ENCODE peak calls at places on chromosomes 13 and 19, in four cellular contexts. One of them, this sample, is unnamed.

GRCh38 chr19:7866399-7867091 is 7.6 kb downstream of the PRR36 start:
- DNase-seq in H1: no peak
- DNase-seq in OCI-LY7: no peak
- DNase-seq in H9: no peak
- DNase-seq in this sample: no peak

GRCh38 chr13:114124486-114124885 is 7.9 kb downstream of the RASA3 start:
- DNase-seq in H1: no peak
- DNase-seq in OCI-LY7: no peak
- DNase-seq in H9: no peak
- DNase-seq in this sample: no peak

GRCh38 chr13:84655677-84656076 is 773.4 kb upstream of the SLITRK1 start:
- DNase-seq in H1: no peak
- DNase-seq in OCI-LY7: no peak
- DNase-seq in H9: no peak
- DNase-seq in this sample: peak; percentile 22

GRCh38 chr19:47713046-47714021 is at the start of gene EHD2:
- DNase-seq in H1: no peak
- DNase-seq in OCI-LY7: no peak
- DNase-seq in H9: peak; percentile 64
- DNase-seq in this sample: peak; percentile 78

GRCh38 chr19:50184196-50184595 is 19.2 kb upstream of the MYH14 start:
- DNase-seq in H1: no peak
- DNase-seq in OCI-LY7: no peak
- DNase-seq in H9: no peak
- DNase-seq in this sample: no peak

GRCh38 chr13:94956407-94957110 is 244.2 kb upstream of the SOX21 start:
- DNase-seq in H1: no peak
- DNase-seq in OCI-LY7: no peak
- DNase-seq in H9: no peak
- DNase-seq in this sample: no peak

GRCh38 chr13:114064516-114065140 is 67.8 kb downstream of the RASA3 start:
- DNase-seq in H1: no peak
- DNase-seq in OCI-LY7: no peak
- DNase-seq in H9: no peak
- DNase-seq in this sample: no peak

GRCh38 chr19:34109596-34109995 is 62.7 kb upstream of the LSM14A start:
- DNase-seq in H1: no peak
- DNase-seq in OCI-LY7: no peak
- DNase-seq in H9: no peak
- DNase-seq in this sample: no peak

GRCh38 chr19:28429356-28429755 is 783.6 kb downstream of the UQCRFS1 start:
- DNase-seq in H1: no peak
- DNase-seq in OCI-LY7: peak; percentile 90
- DNase-seq in H9: no peak
- DNase-seq in this sample: no peak

GRCh38 chr13:101942535-101943157 is 459.2 kb downstream of the FGF14 start:
- DNase-seq in H1: no peak
- DNase-seq in OCI-LY7: no peak
- DNase-seq in H9: no peak
- DNase-seq in this sample: no peak

GRCh38 chr19:46731007-46731501 is 14.1 kb upstream of the PRKD2 start:
- DNase-seq in H1: no peak
- DNase-seq in OCI-LY7: no peak
- DNase-seq in H9: no peak
- DNase-seq in this sample: no peak

GRCh38 chr19:18894254-18895037 is 1.5 kb downstream of the CERS1 start:
- DNase-seq in H1: no peak
- DNase-seq in OCI-LY7: no peak
- DNase-seq in H9: peak; percentile 62
- DNase-seq in this sample: peak; percentile 68

DNA sequence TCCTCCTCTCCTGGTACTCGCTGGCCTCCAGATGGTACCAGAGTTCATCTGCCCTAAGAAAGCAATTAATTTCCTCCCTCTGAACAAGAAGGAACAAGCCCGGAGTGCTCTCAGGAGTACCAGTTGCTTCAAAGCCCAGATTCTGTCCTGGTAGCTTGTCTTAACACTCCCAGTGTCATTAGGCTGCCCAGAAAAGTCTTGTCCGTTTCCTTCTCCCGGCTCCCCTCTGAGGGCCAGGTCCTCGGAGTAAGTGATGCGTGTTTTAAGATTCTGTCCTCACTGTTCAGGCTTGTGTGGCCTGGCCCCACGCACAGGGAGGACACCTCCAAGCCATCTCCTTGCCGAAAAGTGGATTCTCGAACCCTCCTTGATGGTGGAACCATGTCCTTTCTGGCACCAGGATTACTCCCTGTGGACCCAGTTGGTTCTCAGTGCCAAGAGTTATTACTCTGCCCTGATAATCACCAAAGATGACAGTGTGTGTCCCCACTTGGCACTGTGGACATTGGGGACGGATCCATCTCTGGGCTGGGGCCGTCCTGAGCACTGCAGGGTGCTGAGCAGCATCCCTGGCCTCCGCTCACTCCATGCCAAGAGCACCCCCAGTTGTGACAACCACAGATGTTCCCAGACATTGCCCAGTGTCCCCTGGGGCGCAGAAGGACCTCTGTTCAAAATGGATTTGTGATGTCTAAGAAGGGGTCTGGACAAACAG is 52.5 kb downstream of the RFX2 start:
- DNase-seq in H1: no peak
- DNase-seq in OCI-LY7: no peak
- DNase-seq in H9: no peak
- DNase-seq in this sample: no peak
- H3K4me1 ChIP-seq in H1: no peaks in the 10 kb centered on the region
- H3K4me1 ChIP-seq in OCI-LY7: no peaks in the 10 kb centered on the region
- H3K4me1 ChIP-seq in H9: no peaks in the 10 kb centered on the region
- H3K4me1 ChIP-seq in this sample: no peaks in the 10 kb centered on the region

DNA sequence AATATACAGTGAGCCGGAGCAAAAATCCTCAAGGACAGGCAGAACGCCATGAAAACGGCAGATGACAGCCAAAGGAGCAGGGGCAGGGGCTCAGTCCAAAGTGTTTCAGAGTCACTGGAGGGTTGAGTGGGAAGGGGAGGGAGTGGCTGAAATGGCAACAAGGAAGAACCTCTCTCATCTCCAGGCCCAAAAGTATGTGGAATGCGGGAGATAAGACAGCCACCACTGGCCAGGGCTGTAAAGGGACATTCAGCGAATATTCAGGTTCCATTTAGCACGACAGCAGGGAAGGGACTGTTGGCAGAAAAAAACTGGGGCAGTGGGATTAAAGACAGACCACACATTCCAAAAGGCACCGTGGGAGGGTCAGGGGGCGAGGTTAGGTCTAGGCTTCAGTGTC is 48.4 kb downstream of the USPL1 start:
- DNase-seq in H1: no peak
- DNase-seq in OCI-LY7: no peak
- DNase-seq in H9: no peak
- DNase-seq in this sample: peak; percentile 39
- H2AFZ ChIP-seq in H1: peak overlapping the region; percentile 9
- H2AFZ ChIP-seq in OCI-LY7: no peak overlapping the region
- H2AFZ ChIP-seq in H9: no peak overlapping the region
- H2AFZ ChIP-seq in this sample: peak overlapping the region; percentile 47

DNA sequence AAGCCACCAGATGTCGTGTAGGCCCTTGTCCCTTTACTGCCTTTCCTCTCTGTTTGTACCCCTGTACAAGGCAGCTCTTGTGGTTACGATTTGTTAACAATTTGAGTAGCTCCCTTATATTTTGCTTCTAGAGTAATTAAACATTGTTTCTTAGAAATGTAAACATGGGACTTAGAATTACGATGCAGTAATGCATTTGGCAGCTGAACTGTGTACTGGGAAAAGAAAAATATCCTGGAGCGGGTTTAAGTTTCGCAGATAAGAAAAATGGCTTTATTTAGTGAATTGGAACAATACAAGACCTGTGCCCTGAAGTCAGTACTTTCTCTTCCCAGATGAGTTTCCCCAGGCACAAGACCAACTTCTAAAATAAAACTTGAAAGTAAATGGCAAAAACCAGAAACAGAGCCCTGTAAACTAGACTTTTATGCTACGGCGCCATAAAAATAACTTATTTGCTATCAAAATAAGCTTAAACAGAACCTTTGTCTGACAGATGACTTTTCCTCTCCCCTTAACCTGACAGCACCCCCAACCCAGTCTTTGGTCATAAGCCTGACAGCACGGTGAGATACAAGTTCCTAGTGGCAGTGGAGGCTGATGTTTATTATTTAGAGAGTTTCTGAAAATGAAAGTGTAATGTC is 63.0 kb downstream of the LRCH1 start:
- DNase-seq in H1: no peak
- DNase-seq in OCI-LY7: no peak
- DNase-seq in H9: no peak
- DNase-seq in this sample: no peak
- H3K4me1 ChIP-seq in H1: peaks cover 15% of the 10 kb centered on the region
- H3K4me1 ChIP-seq in OCI-LY7: peaks cover 44% of the 10 kb centered on the region
- H3K4me1 ChIP-seq in H9: peaks cover 8% of the 10 kb centered on the region
- H3K4me1 ChIP-seq in this sample: peaks cover 23% of the 10 kb centered on the region

DNA sequence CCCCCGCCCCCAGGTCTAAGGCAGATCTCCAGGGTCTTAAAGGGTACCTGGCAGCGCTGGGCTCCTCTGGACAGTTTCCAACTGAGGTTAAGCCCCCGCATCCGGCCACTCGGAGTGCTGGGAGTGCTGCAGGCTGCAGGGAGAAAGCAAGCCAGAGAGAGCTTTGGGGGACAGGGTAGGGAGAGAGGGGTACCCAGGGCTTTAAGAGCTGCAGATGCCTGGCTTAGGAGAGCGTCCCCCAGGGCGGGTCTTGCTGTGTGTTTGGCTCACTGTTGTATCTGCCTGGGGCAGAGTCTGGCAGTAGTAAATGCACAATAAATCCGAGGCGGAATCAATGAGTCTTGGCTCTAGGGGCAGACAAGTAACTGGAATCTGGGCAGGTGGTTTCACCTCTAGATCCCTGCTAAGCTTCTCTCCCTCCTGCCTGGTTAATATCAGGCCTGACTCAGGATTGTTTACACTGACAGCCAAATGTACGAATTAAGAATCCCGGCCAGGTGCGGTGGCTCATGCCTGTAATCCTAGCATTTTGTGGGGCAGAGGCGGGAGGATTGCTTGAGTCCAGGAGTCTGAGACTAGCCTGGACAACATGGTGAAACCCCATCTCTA is 798 bp upstream of the COX6B2 start:
- DNase-seq in H1: no peak
- DNase-seq in OCI-LY7: no peak
- DNase-seq in H9: no peak
- DNase-seq in this sample: peak; percentile 77
- H2AFZ ChIP-seq in H1: no peak overlapping the region
- H2AFZ ChIP-seq in OCI-LY7: no peak overlapping the region
- H2AFZ ChIP-seq in H9: no peak overlapping the region
- H2AFZ ChIP-seq in this sample: peak overlapping the region; percentile 85

GRCh38 chr19:13615890-13616289 is 109.6 kb upstream of the CACNA1A start:
- DNase-seq in H1: no peak
- DNase-seq in OCI-LY7: no peak
- DNase-seq in H9: no peak
- DNase-seq in this sample: no peak
- H3K4me1 ChIP-seq in H1: no peaks in the 10 kb centered on the region
- H3K4me1 ChIP-seq in OCI-LY7: no peaks in the 10 kb centered on the region
- H3K4me1 ChIP-seq in H9: no peaks in the 10 kb centered on the region
- H3K4me1 ChIP-seq in this sample: no peaks in the 10 kb centered on the region

DNA sequence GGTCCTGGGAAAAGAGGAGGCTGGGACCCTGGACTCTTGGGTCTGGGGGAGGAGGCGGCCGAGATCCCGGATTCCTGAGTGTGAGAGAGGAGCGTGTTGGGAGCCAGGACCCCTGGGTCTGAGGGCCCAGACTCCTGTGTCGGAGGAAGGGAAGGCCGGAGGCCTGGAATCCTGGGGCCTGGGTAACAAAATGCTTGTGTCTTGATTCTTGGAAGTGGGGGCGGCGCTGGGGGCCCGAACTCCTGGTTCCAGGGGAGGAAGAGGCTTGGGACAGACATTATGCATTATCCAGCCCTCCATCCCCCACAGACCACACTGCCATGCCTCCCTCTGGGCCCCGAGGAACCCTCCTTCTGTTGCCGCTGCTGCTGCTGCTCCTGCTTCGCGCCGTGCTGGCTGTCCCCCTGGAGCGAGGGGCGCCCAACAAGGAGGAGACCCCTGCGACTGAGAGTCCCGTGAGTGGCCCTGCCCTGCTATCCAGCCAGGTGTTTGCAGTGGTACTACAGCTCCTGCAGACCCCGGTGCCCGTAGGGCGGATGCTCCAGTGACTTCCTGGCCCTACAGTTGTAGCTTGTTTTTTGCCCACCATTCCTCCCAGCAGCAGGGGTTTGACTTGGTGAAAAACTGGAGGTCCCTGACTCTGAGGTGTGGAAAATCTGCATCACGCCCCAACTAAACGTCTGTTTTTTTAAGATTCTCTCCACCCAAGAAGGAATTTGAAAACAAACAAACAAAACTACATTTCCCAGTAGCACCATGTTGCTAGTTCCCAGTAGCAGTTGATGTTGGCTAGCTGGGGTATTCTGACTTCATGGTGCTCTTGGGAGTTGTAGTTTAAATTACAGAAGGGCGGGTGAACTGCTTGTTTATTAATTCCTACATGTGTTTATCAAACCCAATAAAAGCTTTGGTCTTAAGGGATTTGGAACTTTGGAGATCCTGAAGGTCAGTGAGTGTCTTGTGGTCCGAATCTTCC is 653 bp downstream of the NUCB1 start:
- DNase-seq in H1: no peak
- DNase-seq in OCI-LY7: peak; percentile 63
- DNase-seq in H9: no peak
- DNase-seq in this sample: peak; percentile 58
- H2AFZ ChIP-seq in H1: no peak overlapping the region
- H2AFZ ChIP-seq in OCI-LY7: peak overlapping the region; percentile 12
- H2AFZ ChIP-seq in H9: no peak overlapping the region
- H2AFZ ChIP-seq in this sample: no peak overlapping the region

DNA sequence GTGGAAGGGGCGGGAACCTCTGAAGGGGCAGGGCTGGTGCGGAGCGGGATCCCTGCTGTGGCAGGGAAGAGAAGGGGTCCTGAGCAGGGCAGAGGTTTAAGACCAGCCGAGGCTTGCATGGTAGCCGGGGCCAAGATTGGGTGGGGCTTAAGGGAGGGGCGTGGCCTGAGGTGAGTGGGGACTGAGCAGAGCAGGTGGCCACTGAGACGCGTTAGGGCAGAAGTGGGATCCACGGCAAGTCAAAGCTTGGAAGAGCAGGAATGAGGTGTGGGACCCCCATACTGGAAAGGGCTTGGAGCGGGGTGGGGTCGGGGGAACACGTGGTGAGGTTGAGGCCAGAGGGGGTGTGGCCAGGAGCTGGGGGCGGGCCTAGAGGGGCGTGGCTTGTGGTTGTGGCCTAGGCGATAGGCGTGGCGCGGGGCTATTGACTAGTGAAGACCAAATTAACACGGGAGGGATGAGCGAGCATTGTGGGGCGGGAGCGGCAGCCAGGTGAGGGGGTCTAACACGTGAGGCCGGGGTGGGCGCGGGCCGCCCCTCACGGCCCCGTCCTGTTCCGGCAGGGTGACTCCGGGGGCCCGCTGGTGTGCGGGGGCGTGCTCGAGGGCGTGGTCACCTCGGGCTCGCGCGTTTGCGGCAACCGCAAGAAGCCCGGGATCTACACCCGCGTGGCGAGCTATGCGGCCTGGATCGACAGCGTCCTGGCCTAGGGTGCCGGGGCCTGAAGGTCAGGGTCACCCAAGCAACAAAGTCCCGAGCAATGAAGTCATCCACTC is 3.3 kb downstream of the CFD start:
- DNase-seq in H1: peak; percentile 70
- DNase-seq in OCI-LY7: peak; percentile 89
- DNase-seq in H9: peak; percentile 92
- DNase-seq in this sample: peak; percentile 95
- H3K4me1 ChIP-seq in H1: no peaks in the 10 kb centered on the region
- H3K4me1 ChIP-seq in OCI-LY7: peaks cover 31% of the 10 kb centered on the region
- H3K4me1 ChIP-seq in H9: no peaks in the 10 kb centered on the region
- H3K4me1 ChIP-seq in this sample: no peaks in the 10 kb centered on the region

GRCh38 chr13:37277007-37277406 is 171.5 kb upstream of the CSNK1A1L start:
- DNase-seq in H1: no peak
- DNase-seq in OCI-LY7: no peak
- DNase-seq in H9: no peak
- DNase-seq in this sample: no peak
- H2AFZ ChIP-seq in H1: no peak overlapping the region
- H2AFZ ChIP-seq in OCI-LY7: no peak overlapping the region
- H2AFZ ChIP-seq in H9: no peak overlapping the region
- H2AFZ ChIP-seq in this sample: no peak overlapping the region

GRCh38 chr13:48977973-48978372 is 2.3 kb downstream of the FNDC3A start:
- DNase-seq in H1: no peak
- DNase-seq in OCI-LY7: peak; percentile 16
- DNase-seq in H9: no peak
- DNase-seq in this sample: no peak
- H3K4me1 ChIP-seq in H1: no peaks in the 10 kb centered on the region
- H3K4me1 ChIP-seq in OCI-LY7: peaks cover 52% of the 10 kb centered on the region
- H3K4me1 ChIP-seq in H9: peaks cover 6% of the 10 kb centered on the region
- H3K4me1 ChIP-seq in this sample: peaks cover 55% of the 10 kb centered on the region